ENCODE peak calls at places on chromosomes 16 and 17, in five cellular contexts. N is prostate gland, L is GM23338, S is left lung, D is suprapubic skin. Y is an unnamed sample.

GRCh38 chr17:70059649-70060048 is 15.4 kb upstream of the KCNJ16 start:
- DNase-seq in L (no peak), N (no peak), D (no peak), S (no peak), Y (no peak)

GRCh38 chr17:29393451-29393850 is 3.3 kb downstream of the TAOK1 start:
- DNase-seq in L (no peak), N (no peak), S (no peak), D (no peak), Y (no peak)

GRCh38 chr17:75010683-75011406 is 1.6 kb upstream of the MRPL58 start:
- DNase-seq in S (no peak), D (no peak), N (no peak), L (peak), Y (no peak)

GRCh38 chr16:48133455-48134226 is 22.2 kb downstream of the ABCC12 start:
- DNase-seq in D (no peak), N (no peak), L (no peak), S (no peak), Y (no peak)

GRCh38 chr17:63293310-63293709 is 152.8 kb downstream of the CYB561 start:
- DNase-seq in N (no peak), L (no peak), S (no peak), D (no peak), Y (no peak)

GRCh38 chr16:87582221-87582965 is 19.9 kb upstream of the JPH3 start:
- DNase-seq in L (peak), S (peak), D (no peak), N (no peak), Y (no peak)

GRCh38 chr16:13767215-13767614 is 152.7 kb upstream of the ERCC4 start:
- DNase-seq in D (no peak), N (no peak), L (peak), S (no peak), Y (no peak)

GRCh38 chr16:70768205-70768580 is 32.8 kb downstream of the VAC14 start:
- DNase-seq in N (no peak), L (no peak), D (no peak), S (peak), Y (no peak)

GRCh38 chr17:65664296-65664695 is 102.8 kb upstream of the AXIN2 start:
- DNase-seq in S (no peak), D (no peak), L (no peak), N (no peak), Y (no peak)

GRCh38 chr16:21645261-21645721 is 7.1 kb downstream of the IGSF6 start:
- DNase-seq in N (no peak), D (no peak), L (no peak), S (no peak), Y (no peak)

GRCh38 chr17:80307994-80308671 is 47.5 kb downstream of the RNF213 start:
- DNase-seq in D (no peak), N (no peak), L (no peak), S (no peak), Y (no peak)

GRCh38 chr17:5786510-5786875 is 202.2 kb upstream of the NLRP1 start:
- DNase-seq in N (no peak), L (no peak), D (no peak), S (no peak), Y (no peak)

GRCh38 chr16:49833055-49833454 is 22.9 kb downstream of the ZNF423 start:
- DNase-seq in S (no peak), D (no peak), L (peak), N (no peak), Y (no peak)

GRCh38 chr16:49834496-49835009 is 21.4 kb downstream of the ZNF423 start:
- DNase-seq in L (peak), N (no peak), S (no peak), D (no peak), Y (no peak)

GRCh38 chr16:49833796-49834195 is 22.1 kb downstream of the ZNF423 start:
- DNase-seq in D (no peak), S (no peak), N (no peak), L (no peak), Y (no peak)

GRCh38 chr16:49830873-49831272 is 25.0 kb downstream of the ZNF423 start:
- DNase-seq in D (no peak), S (no peak), N (no peak), L (no peak), Y (no peak)

DNA sequence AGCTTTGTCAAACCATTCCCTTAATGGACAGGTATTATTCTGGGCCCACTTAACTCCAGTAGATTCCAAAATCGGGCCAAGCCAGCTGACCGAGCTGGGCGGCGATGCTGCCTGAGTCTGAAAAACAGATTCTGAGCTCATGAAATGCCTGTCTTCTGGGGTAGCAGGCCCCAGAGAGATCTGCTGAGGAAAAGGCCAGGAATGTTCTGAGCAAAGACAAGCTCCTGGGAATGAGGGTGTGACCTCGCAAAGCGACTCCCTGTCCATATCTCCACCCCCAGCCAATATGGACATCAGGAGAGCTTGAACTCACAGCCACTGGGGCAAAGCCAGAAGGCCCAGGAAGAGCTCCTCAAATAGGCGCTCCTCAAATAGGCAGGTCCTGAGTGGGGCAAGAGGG is 23.7 kb downstream of the ZNF423 start:
- DNase-seq in L (no peak), N (no peak), D (no peak), S (no peak), Y (no peak)
- TF ChIP-seq CTCF in L (no peak), N (no peak), D (no peak), S (no peak), Y (no peak)

DNA sequence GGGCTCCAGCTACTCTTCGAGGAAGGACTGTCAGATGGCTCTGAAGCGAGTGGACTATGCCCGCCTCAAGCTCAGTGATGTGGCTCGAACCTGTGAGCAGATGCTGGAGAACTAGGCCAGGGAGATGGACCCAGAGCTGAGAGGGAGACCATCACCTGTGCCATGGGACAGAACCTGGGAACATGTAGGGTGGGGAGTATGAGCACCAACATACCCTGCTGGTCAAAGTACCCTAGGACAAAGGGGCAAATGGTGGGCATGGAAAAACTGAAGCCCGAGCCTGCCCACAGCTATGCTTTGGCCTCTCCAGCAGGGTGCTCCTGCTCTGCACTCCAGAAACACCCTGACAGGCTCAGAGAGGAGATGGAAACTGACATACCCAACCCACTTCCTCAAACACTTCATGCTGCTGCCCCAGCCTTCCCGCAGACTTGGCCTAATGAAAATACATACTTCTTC is 1.9 kb downstream of the MED11 start:
- DNase-seq in D (no peak), N (no peak), L (peak), S (no peak), Y (no peak)
- TF ChIP-seq CTCF in D (no peak), N (no peak), L (peak), S (no peak), Y (no peak)

DNA sequence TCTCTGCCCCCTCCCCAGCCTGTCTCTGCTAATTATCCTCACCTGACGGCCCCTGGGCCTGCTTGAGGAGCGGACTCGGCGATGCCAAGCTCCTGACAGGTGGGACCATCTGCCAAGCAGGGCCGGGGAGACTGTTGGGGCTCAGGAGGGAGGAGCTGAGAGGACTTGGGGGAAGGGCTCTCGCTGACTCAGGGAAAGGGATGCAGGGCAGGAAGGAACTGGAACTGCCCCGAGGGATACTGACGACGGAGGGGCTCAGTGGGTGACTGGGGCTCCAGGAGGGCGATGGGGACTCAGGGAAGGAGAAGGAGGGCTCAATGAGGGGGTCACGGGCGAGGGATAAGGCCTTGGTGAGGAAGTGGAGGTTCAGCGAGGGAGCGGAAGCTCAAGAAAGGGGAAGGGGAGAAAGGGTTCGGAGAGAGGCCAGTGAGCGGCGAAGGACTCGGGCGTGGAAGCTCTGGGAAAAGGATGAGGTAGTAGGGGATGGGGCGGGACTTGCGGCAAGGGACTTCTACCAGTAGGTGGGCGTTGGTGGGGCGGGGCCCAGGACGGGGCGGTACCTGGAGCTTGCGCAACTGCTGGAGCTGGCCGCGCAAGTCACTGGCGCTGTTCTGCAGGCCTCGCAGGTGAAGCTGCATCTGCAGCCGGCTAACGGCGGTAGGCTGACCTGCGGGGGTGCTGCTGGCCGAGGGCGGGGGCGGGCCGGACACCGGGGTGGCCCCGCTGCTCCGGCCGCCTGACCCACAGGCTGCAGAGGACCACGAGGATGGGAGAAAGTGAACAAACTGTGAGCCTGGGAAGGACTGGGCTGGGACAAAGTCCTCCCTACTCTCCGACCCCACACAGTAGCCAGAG is 46.5 kb downstream of the SRCIN1 start:
- DNase-seq in D (peak), L (peak), S (peak), N (peak), Y (peak)
- TF ChIP-seq CTCF in D (no peak), L (peak), S (no peak), N (peak), Y (peak)

GRCh38 chr17:18093616-18094408 is 6.1 kb downstream of the DRG2 start:
- DNase-seq in L (peak), D (no peak), N (peak), S (peak), Y (no peak)

GRCh38 chr17:18089613-18090012 is 1.9 kb downstream of the DRG2 start:
- DNase-seq in N (no peak), D (no peak), S (no peak), L (no peak), Y (no peak)

GRCh38 chr17:18084256-18084655 is 3.5 kb upstream of the DRG2 start:
- DNase-seq in L (no peak), S (no peak), N (no peak), D (no peak), Y (no peak)

DNA sequence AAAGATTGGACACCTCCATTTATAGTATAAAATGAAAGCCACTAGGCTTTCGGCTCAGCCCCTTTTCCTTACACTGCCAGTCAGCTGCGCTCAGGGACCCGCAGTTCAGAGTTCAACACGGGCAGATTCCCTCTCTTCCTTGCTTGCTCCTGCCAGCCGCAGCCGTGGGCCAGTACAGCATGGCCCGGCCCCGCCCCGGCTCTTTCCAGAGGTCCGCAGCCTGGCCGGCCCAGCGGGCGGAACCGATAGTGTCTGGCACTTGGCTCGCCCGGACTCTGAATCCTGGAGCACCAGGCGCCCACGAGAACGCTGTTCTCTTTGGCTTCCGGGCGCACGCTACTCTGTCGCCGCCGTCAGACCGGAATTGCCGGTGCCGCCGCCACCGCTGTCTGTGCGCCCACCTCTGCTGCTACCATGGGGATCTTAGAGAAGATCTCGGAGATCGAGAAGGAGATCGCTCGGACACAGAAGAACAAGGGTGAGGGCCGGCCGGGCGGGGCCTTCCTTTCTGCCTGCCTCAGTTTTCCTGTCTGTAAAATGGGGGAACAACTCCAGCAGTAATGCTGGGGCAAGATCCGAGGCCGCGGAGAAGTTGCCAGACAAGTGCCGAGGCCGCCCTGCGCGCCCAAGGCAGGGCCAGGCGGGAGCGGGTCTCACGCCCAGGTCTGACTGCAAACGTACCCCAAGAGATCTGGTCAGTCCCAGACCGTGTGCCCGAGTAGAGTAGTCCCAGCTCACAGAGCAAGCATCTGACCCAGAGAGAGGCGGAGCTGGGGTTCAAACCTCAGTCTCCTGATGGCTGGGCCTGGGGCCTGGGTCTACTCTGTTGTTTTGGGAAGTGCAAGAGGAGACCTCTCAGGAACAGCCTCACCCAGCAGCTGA is at the start of gene DRG2:
- DNase-seq in N (peak), S (peak), L (peak), D (peak), Y (no peak)
- TF ChIP-seq CTCF in N (peak), S (no peak), L (no peak), D (no peak), Y (no peak)

GRCh38 chr16:85897384-85897783 is 1.6 kb upstream of the IRF8 start:
- DNase-seq in S (no peak), D (no peak), N (no peak), L (no peak), Y (no peak)
- TF ChIP-seq CTCF in S (no peak), D (no peak), N (no peak), L (no peak), Y (no peak)

DNA sequence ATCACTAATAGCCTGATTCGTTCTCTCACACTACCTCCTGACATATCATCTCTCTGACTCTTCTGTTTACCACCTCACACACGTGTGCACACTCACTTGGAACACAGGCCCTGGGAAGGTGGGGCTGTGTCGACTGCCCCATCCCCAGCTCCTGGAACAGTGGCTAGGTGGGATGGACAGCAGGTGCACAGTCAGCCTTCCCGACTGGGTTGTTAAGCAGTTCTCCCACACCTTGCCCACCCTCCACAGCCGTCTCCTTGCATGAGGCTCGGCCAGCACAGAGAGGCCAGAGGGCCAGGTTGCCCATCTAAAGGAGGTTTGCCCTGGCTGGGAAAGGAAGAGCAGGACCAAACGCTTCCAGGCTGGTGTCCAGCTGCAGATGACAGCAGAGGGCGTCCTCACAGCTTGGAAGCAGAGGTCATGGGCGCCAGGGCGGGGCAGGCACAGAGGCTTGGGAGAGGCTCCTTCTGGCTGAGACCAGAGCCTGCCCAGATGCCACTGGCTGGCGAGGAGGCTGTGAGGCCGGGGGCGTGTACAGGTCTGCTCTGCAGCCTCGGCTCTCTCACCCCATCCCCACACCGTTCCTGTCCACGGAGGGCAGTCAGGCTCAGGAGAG is 92.8 kb downstream of the AMFR start:
- DNase-seq in N (no peak), L (peak), D (no peak), S (peak), Y (no peak)
- TF ChIP-seq CTCF in N (no peak), L (peak), D (no peak), S (no peak), Y (no peak)

DNA sequence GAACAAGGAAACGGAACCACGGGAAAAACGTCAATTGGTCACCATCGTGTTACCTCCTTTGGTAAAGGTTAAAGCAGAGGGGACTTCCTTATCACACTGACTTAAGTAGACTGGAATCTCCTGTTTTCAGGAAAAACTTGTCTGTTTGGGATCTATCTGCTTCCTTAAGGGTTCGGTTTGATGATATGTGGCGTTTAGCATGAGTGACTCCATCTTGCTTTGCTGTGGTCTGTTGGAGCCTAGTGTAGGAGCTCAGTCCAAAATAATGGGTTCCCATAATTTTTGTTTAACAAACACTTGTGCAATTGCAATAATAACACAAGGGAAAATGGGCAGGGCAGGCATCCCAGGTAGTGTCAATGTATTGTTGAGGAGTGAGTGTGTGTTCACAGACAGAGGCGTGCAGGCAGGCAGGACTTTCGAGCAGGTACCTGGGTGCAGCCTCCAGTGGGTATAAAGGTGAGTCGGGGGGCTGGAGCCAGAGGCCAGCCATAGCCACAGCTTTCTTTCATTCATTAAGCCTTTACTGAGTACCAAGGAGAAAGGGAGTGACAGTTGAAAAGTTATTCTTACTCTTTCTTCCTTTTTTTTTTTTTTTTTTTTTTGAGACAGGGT is 4.3 kb upstream of the ENGASE start:
- DNase-seq in L (no peak), D (no peak), S (no peak), N (no peak), Y (no peak)
- TF ChIP-seq CTCF in L (no peak), D (no peak), S (no peak), N (no peak), Y (no peak)